ENCODE peak calls at places on chromosomes 6 and 20, in six cellular contexts. T is heart right ventricle; Q is activated CD4-positive, alpha-beta T cell treated with anti-CD3 and anti-CD28 coated beads, Interleukin-2, amount 50 U/mL, for 4 hours; C is PC-3; B is fibroblast of pulmonary artery; J is memory B cell. A is an unnamed sample.
A peak's percentile ranks its signal among the peaks of the same experiment; 100 is the strongest.

GRCh38 chr6:17017416-17017815 is 84.4 kb upstream of the STMND1 start:
- DNase-seq in T (no peak), Q (no peak), C (peak; percentile 54), B (no peak), J (no peak), A (no peak)

GRCh38 chr6:154995241-154996162 is at the start of gene TIAM2:
- DNase-seq in T (peak; percentile 13), Q (no peak), C (no peak), B (no peak), J (no peak), A (peak; percentile 35)

GRCh38 chr20:6026051-6026450 is 27.8 kb downstream of the LRRN4 start:
- DNase-seq in T (no peak), Q (no peak), C (peak; percentile 73), B (peak; percentile 28), J (no peak), A (peak; percentile 79)

GRCh38 chr20:39851459-39851858 is 837.6 kb downstream of the MAFB start:
- DNase-seq in T (no peak), Q (no peak), C (no peak), B (peak; percentile 41), J (no peak), A (peak; percentile 93)

GRCh38 chr6:135936606-135937005 is 85.1 kb downstream of the PDE7B start:
- DNase-seq in T (no peak), Q (no peak), C (peak; percentile 96), B (peak; percentile 94), J (no peak), A (peak; percentile 92)

GRCh38 chr20:22617160-22617559 is 32.8 kb upstream of the FOXA2 start:
- DNase-seq in T (no peak), Q (no peak), C (peak; percentile 34), B (no peak), J (no peak), A (peak; percentile 16)

GRCh38 chr6:100796049-100796823 is 84.9 kb downstream of the ASCC3 start:
- DNase-seq in T (no peak), Q (no peak), C (peak; percentile 11), B (no peak), J (peak; percentile 38), A (no peak)

GRCh38 chr6:160634706-160635105 is 29.4 kb downstream of the LPA start:
- DNase-seq in T (no peak), Q (no peak), C (no peak), B (no peak), J (no peak), A (no peak)

GRCh38 chr6:119337252-119337651 is 12.3 kb downstream of the MAN1A1 start:
- DNase-seq in T (no peak), Q (no peak), C (no peak), B (no peak), J (no peak), A (no peak)

GRCh38 chr20:50068041-50068651 is 44.8 kb downstream of the UBE2V1 start:
- DNase-seq in T (no peak), Q (no peak), C (no peak), B (no peak), J (no peak), A (peak; percentile 48)

A was measured in RPMI7951.